ENCODE peak calls at places on chromosomes 4 and X, in four cellular contexts. B is GM23248, T is K562, E is mesenchymal stem cell. U is an unnamed sample. For H3K9me3 and H3K4me1, the result is how much of the 10 kb centered on the place peaks cover.

GRCh38 chr4:125010776-125011503 is 298.4 kb upstream of the ANKRD50 start:
- DNase-seq in B (no peak), E (no peak), T (no peak), U (no peak)

GRCh38 chr4:88759039-88759631 is 61.5 kb upstream of the NAP1L5 start:
- DNase-seq in T (peak), E (peak), B (peak), U (peak)

GRCh38 chrX:136529795-136530194 is 2.2 kb upstream of the VGLL1 start:
- DNase-seq in E (no peak), B (no peak), T (peak), U (no peak)

GRCh38 chrX:119410027-119410819 is 11.1 kb downstream of the SLC25A43 start:
- DNase-seq in T (no peak), E (peak), B (peak), U (no peak)

GRCh38 chr4:53777244-53777984 is 186.1 kb upstream of the LNX1 start:
- DNase-seq in E (peak), B (peak), T (no peak), U (no peak)

GRCh38 chrX:154829926-154830442 is 4.5 kb downstream of the SMIM9 start:
- DNase-seq in E (no peak), B (no peak), T (peak), U (no peak)

GRCh38 chrX:47145408-47146120 is 543 bp downstream of the RBM10 start:
- DNase-seq in E (no peak), B (peak), T (peak), U (no peak)

GRCh38 chrX:130555341-130555740 is 153.6 kb downstream of the RBMX2 start:
- DNase-seq in T (no peak), B (peak), E (no peak), U (no peak)

GRCh38 chr4:158006973-158007372 is 165.9 kb downstream of the GASK1B start:
- DNase-seq in T (no peak), B (peak), E (no peak), U (no peak)

GRCh38 chr4:174429701-174430100 is 92.6 kb downstream of the HPGD start:
- DNase-seq in B (peak), T (no peak), E (no peak), U (no peak)

GRCh38 chr4:118765399-118765798 is 70.5 kb downstream of the SEC24D start:
- DNase-seq in B (peak), T (peak), E (peak), U (no peak)

GRCh38 chrX:16712116-16712824 is at the start of gene CTPS2:
- DNase-seq in B (peak), T (peak), E (peak), U (no peak)

GRCh38 chr4:28105271-28105859 is 1244.7 kb downstream of the STIM2 start:
- DNase-seq in E (no peak), T (no peak), B (no peak), U (no peak)

GRCh38 chr4:67911128-67911527 is 27.3 kb upstream of the TMPRSS11D start:
- DNase-seq in E (no peak), B (no peak), T (no peak), U (no peak)

GRCh38 chrX:104113237-104113965 is 1.1 kb downstream of the ZCCHC18 start:
- DNase-seq in B (peak), T (peak), E (peak), U (peak)

GRCh38 chrX:39203427-39203826 is 402.2 kb downstream of the MID1IP1 start:
- DNase-seq in E (no peak), B (no peak), T (no peak), U (no peak)

GRCh38 chr4:2588259-2588658 is 51.8 kb downstream of the FAM193A start:
- DNase-seq in T (no peak), E (no peak), B (no peak), U (no peak)

GRCh38 chr4:85825937-85826678 is 351.2 kb downstream of the ARHGAP24 start:
- DNase-seq in T (no peak), E (peak), B (peak), U (peak)

GRCh38 chrX:123899701-123900100 is 39.8 kb downstream of the XIAP start:
- DNase-seq in B (peak), E (peak), T (no peak), U (no peak)

GRCh38 chr4:98267498-98267897 is 6.3 kb downstream of the RAP1GDS1 start:
- DNase-seq in T (no peak), B (no peak), E (no peak), U (no peak)

GRCh38 chrX:141405878-141406492 is 163.7 kb upstream of the SPANXC start:
- DNase-seq in E (peak), B (peak), T (no peak), U (no peak)

GRCh38 chrX:24902808-24903207 is 113.0 kb downstream of the ARX start:
- DNase-seq in B (peak), T (no peak), E (peak), U (no peak)

GRCh38 chr4:184355111-184355604 is 119.2 kb downstream of the IRF2 start:
- DNase-seq in B (peak), T (peak), E (peak), U (no peak)

GRCh38 chrX:139049455-139049854 is 337.9 kb upstream of the FGF13 start:
- DNase-seq in B (peak), T (no peak), E (no peak), U (no peak)

GRCh38 chr4:85929926-85930325 is 429.9 kb downstream of the MAPK10 start:
- DNase-seq in B (peak), E (no peak), T (no peak), U (no peak)

GRCh38 chr4:14143892-14144291 is 516.4 kb upstream of the BOD1L1 start:
- DNase-seq in B (no peak), E (no peak), T (no peak), U (peak)
- H3K9me3 ChIP-seq in B (under half), E (under half), T (under half), U (under half)

GRCh38 chr4:138843611-138844010 is 172.0 kb upstream of the NOCT start:
- DNase-seq in T (no peak), E (no peak), B (no peak), U (no peak)

GRCh38 chr4:138845051-138845450 is 170.5 kb upstream of the NOCT start:
- DNase-seq in B (no peak), E (no peak), T (no peak), U (no peak)

GRCh38 chr4:138841341-138841740 is 174.2 kb upstream of the NOCT start:
- DNase-seq in T (no peak), B (no peak), E (no peak), U (no peak)

DNA sequence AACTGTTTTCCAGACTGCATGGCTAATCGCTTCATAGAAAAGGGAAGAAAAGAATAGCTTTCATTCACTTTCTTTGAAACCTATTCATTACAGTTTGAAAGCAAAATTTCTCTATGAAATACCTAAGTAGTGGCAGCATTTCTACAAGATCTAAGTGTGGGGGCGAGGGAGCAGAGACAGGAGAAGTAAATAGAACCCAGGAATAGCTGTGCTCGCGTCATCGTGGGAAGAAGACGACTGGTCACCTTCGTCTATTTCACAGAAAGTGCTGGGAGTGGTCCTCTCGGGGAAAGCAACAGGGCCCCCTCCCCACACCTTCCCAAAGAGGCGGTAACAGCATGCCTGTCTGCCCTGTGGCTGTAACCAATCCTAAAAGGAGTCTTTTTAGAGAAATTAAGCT is 169.9 kb upstream of the NOCT start:
- DNase-seq in T (no peak), E (no peak), B (no peak), U (no peak)
- H3K9ac ChIP-seq in T (no peak), E (no peak), B (no peak), U (no peak)

DNA sequence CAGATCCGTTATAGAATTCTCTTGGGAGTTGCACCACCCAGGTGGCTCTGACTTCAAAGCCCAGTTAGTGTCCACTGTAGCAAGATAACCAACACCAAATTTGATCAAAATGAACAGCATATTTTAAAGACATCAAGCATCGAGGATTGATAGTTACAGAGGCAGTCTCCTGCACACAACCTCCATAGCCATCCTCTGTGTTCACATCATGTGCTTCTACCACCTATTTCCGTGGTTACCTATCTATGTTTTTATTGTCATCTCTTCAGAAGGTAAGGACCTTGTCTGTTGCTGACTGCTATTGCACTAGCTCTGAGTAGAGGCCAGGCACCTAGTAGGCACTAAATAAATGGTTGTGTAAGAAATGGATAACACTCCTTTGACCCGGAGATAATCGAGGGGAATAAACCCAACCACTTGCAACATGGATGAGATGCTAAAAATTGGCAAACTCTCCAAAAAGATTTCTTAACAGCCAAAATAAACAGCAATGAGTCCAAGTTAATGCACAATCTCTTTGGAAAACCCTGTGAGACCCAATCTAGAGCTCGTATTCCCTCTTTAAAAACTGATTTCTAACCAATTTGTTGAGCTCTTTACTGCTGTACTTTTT is 14.7 kb upstream of the C1QTNF7 start:
- DNase-seq in B (no peak), E (no peak), T (no peak), U (no peak)
- H3K4me1 ChIP-seq in B (under half), E (under half), T (under half), U (under half)

GRCh38 chr4:138935-139334 is 14.6 kb downstream of the ZNF718 start:
- DNase-seq in T (no peak), E (no peak), B (no peak), U (no peak)
- H3K9me3 ChIP-seq in T (under half), E (half or more), B (under half), U (under half)

GRCh38 chr4:8185280-8185679 is 13.8 kb upstream of the SH3TC1 start:
- DNase-seq in T (no peak), B (peak), E (peak), U (no peak)
- H3K9ac ChIP-seq in T (no peak), B (peak), E (peak), U (no peak)

GRCh38 chr4:181956502-181956901 is 286.7 kb upstream of the TENM3 start:
- DNase-seq in B (no peak), E (no peak), T (no peak), U (no peak)
- H3K4me1 ChIP-seq in B (under half), E (under half), T (under half), U (under half)

GRCh38 chr4:41748074-41748787 is at the start of gene PHOX2B:
- DNase-seq in B (no peak), T (no peak), E (no peak), U (no peak)

GRCh38 chr4:41750624-41751324 is 2.2 kb upstream of the PHOX2B start:
- DNase-seq in T (no peak), E (no peak), B (no peak), U (no peak)

GRCh38 chr4:41750158-41750623 is 1.7 kb upstream of the PHOX2B start:
- DNase-seq in B (no peak), E (no peak), T (no peak), U (no peak)

GRCh38 chr4:41748788-41749445 is 392 bp upstream of the PHOX2B start:
- DNase-seq in T (no peak), B (no peak), E (no peak), U (no peak)

GRCh38 chr4:41749650-41750049 is 1.1 kb upstream of the PHOX2B start:
- DNase-seq in B (no peak), T (no peak), E (no peak), U (no peak)
- H3K9me3 ChIP-seq in B (under half), T (under half), E (under half), U (under half)

DNA sequence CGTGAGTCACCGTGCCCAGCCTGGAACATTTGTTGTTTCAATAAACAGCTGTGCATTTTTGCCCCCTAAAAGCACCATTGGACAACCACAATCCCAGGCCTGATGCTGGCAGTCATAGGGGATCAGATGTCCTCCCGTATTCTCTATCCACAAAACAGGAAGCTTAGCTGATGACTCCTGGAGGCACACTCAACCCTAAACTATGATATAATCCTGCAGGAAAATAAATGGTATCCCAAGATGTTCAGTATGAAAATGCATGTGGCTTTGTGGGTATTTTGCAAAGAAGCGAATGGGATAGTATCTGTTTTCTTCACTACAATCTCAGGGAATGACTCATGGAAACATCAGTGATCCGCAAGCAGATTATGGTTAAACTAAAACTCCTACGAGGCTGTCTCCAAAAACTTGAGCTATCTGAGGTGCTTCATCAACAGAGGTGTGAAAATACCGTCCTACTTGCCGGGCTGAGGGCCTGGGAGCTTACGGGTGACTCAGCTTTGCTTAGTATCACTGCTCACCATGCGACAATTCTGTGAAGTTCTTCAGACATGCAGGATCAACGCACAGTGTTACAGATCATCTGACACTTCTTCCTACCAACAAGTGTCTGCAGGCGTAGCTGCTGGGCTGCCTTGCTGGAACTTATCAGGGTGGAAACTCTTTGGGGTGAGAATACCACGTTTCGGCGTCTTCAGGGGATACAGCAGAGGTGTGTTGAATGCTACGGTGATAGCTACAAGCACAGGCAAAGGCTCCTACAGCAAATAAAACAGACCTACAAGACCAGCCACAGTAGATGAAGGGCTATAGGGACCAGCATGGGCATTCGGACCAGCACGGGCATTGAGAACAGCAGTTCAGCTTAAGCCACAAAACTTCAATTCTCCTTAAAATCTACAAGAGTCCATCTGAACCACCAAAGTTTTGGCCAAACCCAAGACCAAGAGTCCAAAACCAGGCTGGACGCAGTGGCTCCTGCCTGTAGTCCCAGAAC is 148.5 kb downstream of the DHRSX start:
- DNase-seq in E (peak), T (peak), B (peak), U (no peak)
- H3K9ac ChIP-seq in E (no peak), T (peak), B (peak), U (no peak)